ENCODE peak calls at places on chromosomes 13 and 19, in five cellular contexts. One of them, this sample, is unnamed.

GRCh38 chr13:109704771-109705628 is 81.4 kb downstream of the IRS2 start:
- DNase-seq in HepG2: no peak
- DNase-seq in H1: no peak
- DNase-seq in NT2/D1: no peak
- DNase-seq in GM12878: no peak
- DNase-seq in this sample: no peak

GRCh38 chr19:2424686-2425621 is 2.4 kb downstream of the TIMM13 start:
- DNase-seq in GM12878: no peak
- DNase-seq in HepG2: no peak
- DNase-seq in NT2/D1: no peak
- DNase-seq in H1: peak; percentile 84
- DNase-seq in this sample: no peak

GRCh38 chr19:41308450-41309224 is 1.3 kb upstream of the CCDC97 start:
- DNase-seq in GM12878: peak; percentile 76
- DNase-seq in HepG2: peak; percentile 76
- DNase-seq in NT2/D1: peak; percentile 73
- DNase-seq in H1: peak; percentile 100
- DNase-seq in this sample: peak; percentile 82

GRCh38 chr19:52936151-52936957 is 13.1 kb upstream of the ZNF888 start:
- DNase-seq in H1: no peak
- DNase-seq in HepG2: peak; percentile 35
- DNase-seq in GM12878: peak; percentile 36
- DNase-seq in NT2/D1: no peak
- DNase-seq in this sample: no peak

GRCh38 chr19:3450796-3451411 is 29.4 kb downstream of the SMIM24 start:
- DNase-seq in NT2/D1: no peak
- DNase-seq in H1: no peak
- DNase-seq in GM12878: no peak
- DNase-seq in HepG2: peak; percentile 39
- DNase-seq in this sample: no peak

GRCh38 chr19:49073514-49074378 is 1.2 kb upstream of the KCNA7 start:
- DNase-seq in GM12878: no peak
- DNase-seq in HepG2: peak; percentile 32
- DNase-seq in H1: peak; percentile 60
- DNase-seq in NT2/D1: no peak
- DNase-seq in this sample: peak; percentile 70

GRCh38 chr13:92984151-92984550 is 242.5 kb upstream of the GPC6 start:
- DNase-seq in NT2/D1: no peak
- DNase-seq in HepG2: no peak
- DNase-seq in H1: no peak
- DNase-seq in GM12878: no peak
- DNase-seq in this sample: no peak

GRCh38 chr19:7739211-7739752 is 7.4 kb upstream of the CLEC4G start:
- DNase-seq in GM12878: no peak
- DNase-seq in NT2/D1: no peak
- DNase-seq in HepG2: no peak
- DNase-seq in H1: no peak
- DNase-seq in this sample: no peak

GRCh38 chr13:45681101-45681500 is 21.0 kb upstream of the CBY2 start:
- DNase-seq in H1: no peak
- DNase-seq in GM12878: no peak
- DNase-seq in NT2/D1: no peak
- DNase-seq in HepG2: no peak
- DNase-seq in this sample: no peak

GRCh38 chr13:32650705-32651311 is 64.6 kb downstream of the PDS5B start:
- DNase-seq in H1: no peak
- DNase-seq in GM12878: peak; percentile 30
- DNase-seq in HepG2: peak; percentile 73
- DNase-seq in NT2/D1: peak; percentile 39
- DNase-seq in this sample: peak; percentile 59

GRCh38 chr19:32406161-32407003 is 812 bp downstream of the DPY19L3 start:
- DNase-seq in NT2/D1: no peak
- DNase-seq in HepG2: no peak
- DNase-seq in GM12878: no peak
- DNase-seq in H1: no peak
- DNase-seq in this sample: no peak

GRCh38 chr13:25886438-25887214 is 165.2 kb downstream of the SHISA2 start:
- DNase-seq in GM12878: no peak
- DNase-seq in H1: no peak
- DNase-seq in NT2/D1: no peak
- DNase-seq in HepG2: no peak
- DNase-seq in this sample: no peak

GRCh38 chr19:2507109-2507508 is 31.2 kb downstream of the GADD45B start:
- DNase-seq in HepG2: peak; percentile 92
- DNase-seq in H1: no peak
- DNase-seq in NT2/D1: no peak
- DNase-seq in GM12878: no peak
- DNase-seq in this sample: peak; percentile 37

GRCh38 chr13:106156468-106156867 is 379.0 kb downstream of the EFNB2 start:
- DNase-seq in GM12878: no peak
- DNase-seq in HepG2: no peak
- DNase-seq in NT2/D1: no peak
- DNase-seq in H1: no peak
- DNase-seq in this sample: no peak

DNA sequence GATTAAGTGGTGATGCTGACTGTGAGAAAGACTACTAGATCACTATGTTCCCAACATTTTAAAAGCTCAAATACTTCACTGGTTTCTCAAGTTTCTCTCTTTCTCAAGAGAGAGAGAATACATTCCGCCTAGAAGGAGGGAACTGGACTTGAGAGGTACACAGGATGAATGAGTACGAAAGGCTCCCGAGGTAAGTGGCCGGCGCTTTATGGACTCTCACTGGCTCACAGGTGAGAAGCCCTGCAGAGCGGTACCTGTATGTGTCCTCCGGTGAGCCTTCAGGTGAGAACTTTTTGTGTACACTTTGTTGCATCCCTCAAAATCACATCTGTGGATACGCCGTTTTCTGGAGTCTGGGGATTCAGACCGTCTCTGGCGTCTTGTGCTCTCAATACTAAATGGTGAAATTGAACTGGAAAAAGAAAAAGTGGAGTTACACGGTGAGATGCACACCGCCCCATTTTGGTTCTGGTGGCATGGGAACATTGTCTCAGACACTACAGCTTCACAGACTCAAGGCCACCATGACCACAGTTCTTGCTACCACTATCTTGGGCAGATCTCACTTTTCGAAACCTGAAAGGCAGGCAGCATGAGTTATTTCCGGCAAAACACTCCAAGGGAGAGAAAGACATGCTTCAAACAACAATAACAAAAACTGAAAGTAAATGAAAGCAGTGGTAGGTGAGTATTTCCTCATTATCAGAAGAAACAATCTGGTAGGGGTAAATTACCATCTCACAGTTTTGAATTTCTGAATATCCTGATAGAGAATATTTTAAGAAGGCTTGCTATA is 418.9 kb downstream of the KLF12 start:
- DNase-seq in GM12878: peak; percentile 31
- DNase-seq in NT2/D1: no peak
- DNase-seq in H1: no peak
- DNase-seq in HepG2: no peak
- DNase-seq in this sample: no peak
- TF ChIP-seq SUZ12 in GM12878: no peak
- TF ChIP-seq SUZ12 in NT2/D1: no peak
- TF ChIP-seq SUZ12 in H1: no peak
- TF ChIP-seq SUZ12 in HepG2: no peak
- TF ChIP-seq SUZ12 in this sample: no peak

GRCh38 chr19:35756373-35757230 is at the start of gene HSPB6:
- DNase-seq in HepG2: no peak
- DNase-seq in H1: no peak
- DNase-seq in NT2/D1: no peak
- DNase-seq in GM12878: no peak
- DNase-seq in this sample: no peak

GRCh38 chr19:35755160-35755549 is 1.7 kb downstream of the HSPB6 start:
- DNase-seq in GM12878: no peak
- DNase-seq in HepG2: no peak
- DNase-seq in NT2/D1: no peak
- DNase-seq in H1: no peak
- DNase-seq in this sample: no peak

GRCh38 chr19:35754365-35755139 is 2.3 kb downstream of the HSPB6 start:
- DNase-seq in GM12878: no peak
- DNase-seq in NT2/D1: no peak
- DNase-seq in H1: no peak
- DNase-seq in HepG2: no peak
- DNase-seq in this sample: no peak

GRCh38 chr19:35757231-35757748 is 461 bp upstream of the HSPB6 start:
- DNase-seq in H1: no peak
- DNase-seq in NT2/D1: no peak
- DNase-seq in GM12878: no peak
- DNase-seq in HepG2: peak; percentile 24
- DNase-seq in this sample: peak; percentile 39

DNA sequence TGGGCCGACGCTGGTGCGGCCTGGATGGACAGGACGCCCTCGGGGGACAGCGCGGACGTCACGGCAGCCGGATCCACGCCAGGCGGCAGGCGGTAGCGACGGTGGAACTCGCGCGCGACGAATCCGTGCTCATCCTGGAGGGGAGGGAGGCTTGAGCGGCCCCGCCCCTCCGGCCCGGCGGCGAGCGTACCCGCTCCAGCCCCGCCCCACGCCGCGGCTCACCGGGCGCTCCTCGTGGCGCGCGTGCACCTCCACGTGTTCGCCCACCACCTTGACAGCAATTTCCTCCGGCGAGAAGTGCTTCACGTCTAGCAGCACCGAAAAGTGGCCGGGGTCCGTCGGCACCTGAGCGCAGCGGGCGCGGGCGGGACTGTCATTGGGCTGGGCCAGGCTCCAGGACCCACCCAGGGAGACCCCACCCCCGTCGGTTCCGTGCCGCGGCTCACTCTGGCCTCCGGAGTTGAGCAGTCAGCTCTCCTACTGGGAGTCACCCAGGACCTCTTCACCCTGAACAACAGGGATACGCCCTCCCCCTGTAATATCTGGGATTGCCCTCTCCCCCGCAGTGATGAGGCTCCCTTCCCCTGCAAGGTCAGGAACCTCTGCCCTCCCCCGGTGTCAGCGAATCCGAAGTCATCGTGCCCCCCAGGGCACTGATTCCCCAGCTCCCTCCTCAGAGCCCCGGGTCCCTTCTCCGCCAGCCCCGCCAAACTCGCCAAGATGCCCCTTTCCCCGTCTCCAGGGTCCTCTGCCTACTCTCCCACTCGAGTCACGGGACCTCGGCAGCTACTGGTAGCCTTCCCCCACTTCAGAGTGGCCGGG is 1.1 kb downstream of the HSPB6 start:
- DNase-seq in NT2/D1: no peak
- DNase-seq in HepG2: no peak
- DNase-seq in GM12878: no peak
- DNase-seq in H1: no peak
- DNase-seq in this sample: no peak
- TF ChIP-seq SUZ12 in NT2/D1: no peak
- TF ChIP-seq SUZ12 in HepG2: no peak
- TF ChIP-seq SUZ12 in GM12878: no peak
- TF ChIP-seq SUZ12 in H1: peak; percentile 33
- TF ChIP-seq SUZ12 in this sample: no peak

GRCh38 chr13:75356426-75356825 is 125.5 kb downstream of the TBC1D4 start:
- DNase-seq in GM12878: no peak
- DNase-seq in NT2/D1: no peak
- DNase-seq in H1: no peak
- DNase-seq in HepG2: no peak
- DNase-seq in this sample: no peak

GRCh38 chr13:75359266-75359665 is 122.7 kb downstream of the TBC1D4 start:
- DNase-seq in GM12878: no peak
- DNase-seq in NT2/D1: peak; percentile 46
- DNase-seq in H1: no peak
- DNase-seq in HepG2: no peak
- DNase-seq in this sample: no peak

GRCh38 chr13:75360170-75360569 is 121.8 kb downstream of the TBC1D4 start:
- DNase-seq in HepG2: no peak
- DNase-seq in H1: no peak
- DNase-seq in GM12878: no peak
- DNase-seq in NT2/D1: no peak
- DNase-seq in this sample: no peak

GRCh38 chr13:75355609-75356008 is 126.4 kb downstream of the TBC1D4 start:
- DNase-seq in H1: no peak
- DNase-seq in NT2/D1: no peak
- DNase-seq in GM12878: no peak
- DNase-seq in HepG2: no peak
- DNase-seq in this sample: no peak

DNA sequence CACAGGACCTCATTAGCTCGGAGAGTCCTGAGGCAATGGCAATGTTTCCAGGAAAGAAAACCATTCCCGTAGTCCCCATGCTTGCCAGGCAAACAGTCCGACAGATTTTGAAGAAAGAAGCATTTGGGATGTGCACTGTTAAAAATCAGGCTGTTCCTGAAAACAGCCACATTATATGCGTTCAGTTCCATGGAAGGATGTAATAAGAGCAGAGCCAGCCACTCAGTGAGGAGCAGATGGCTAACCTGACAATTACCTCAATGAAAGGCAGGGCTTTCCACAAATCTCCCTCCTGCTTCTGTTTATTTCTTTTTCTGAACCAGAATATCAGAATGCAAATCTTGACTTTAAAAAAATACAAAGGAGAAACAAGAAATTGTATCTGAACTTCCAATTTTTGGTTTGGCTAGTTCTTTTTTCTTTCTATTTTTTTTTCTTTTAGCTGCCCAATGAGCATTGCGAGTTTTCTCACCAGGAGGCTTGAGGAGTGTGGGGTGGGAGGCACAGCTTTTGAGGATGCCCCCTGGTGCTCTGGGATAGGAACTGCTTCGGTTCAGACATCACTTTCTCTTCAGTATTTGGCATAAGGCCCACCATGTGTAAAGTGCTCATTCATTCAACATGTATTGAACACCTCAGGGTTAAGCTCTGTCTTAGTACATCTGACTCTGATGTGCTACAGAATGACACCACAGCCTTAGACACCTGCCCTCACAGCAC is 124.2 kb downstream of the TBC1D4 start:
- DNase-seq in HepG2: peak; percentile 69
- DNase-seq in GM12878: no peak
- DNase-seq in H1: peak; percentile 53
- DNase-seq in NT2/D1: peak; percentile 46
- DNase-seq in this sample: peak; percentile 93
- TF ChIP-seq SUZ12 in HepG2: no peak
- TF ChIP-seq SUZ12 in GM12878: no peak
- TF ChIP-seq SUZ12 in H1: no peak
- TF ChIP-seq SUZ12 in NT2/D1: no peak
- TF ChIP-seq SUZ12 in this sample: no peak

GRCh38 chr19:18294467-18294864 is 13.0 kb upstream of the JUND start:
- DNase-seq in H1: no peak
- DNase-seq in HepG2: no peak
- DNase-seq in NT2/D1: no peak
- DNase-seq in GM12878: no peak
- DNase-seq in this sample: no peak
- TF ChIP-seq SUZ12 in H1: no peak
- TF ChIP-seq SUZ12 in HepG2: no peak
- TF ChIP-seq SUZ12 in NT2/D1: no peak
- TF ChIP-seq SUZ12 in GM12878: no peak
- TF ChIP-seq SUZ12 in this sample: no peak

GRCh38 chr19:31349160-31349881 is at the start of gene TSHZ3:
- DNase-seq in H1: peak; percentile 80
- DNase-seq in GM12878: no peak
- DNase-seq in HepG2: no peak
- DNase-seq in NT2/D1: no peak
- DNase-seq in this sample: peak; percentile 47
- TF ChIP-seq SUZ12 in H1: no peak
- TF ChIP-seq SUZ12 in GM12878: no peak
- TF ChIP-seq SUZ12 in HepG2: no peak
- TF ChIP-seq SUZ12 in NT2/D1: no peak
- TF ChIP-seq SUZ12 in this sample: no peak

This sample was measured in HEK293T.